ENCODE peak calls at places on chromosome X, in eight cellular contexts. One of them, this sample, is unnamed.

GRCh38 chrX:95290455-95290854 is 1394.2 kb upstream of the DIAPH2 start:
- DNase-seq in cardiac fibroblast: no peak
- DNase-seq in NCI-H1092 treated with DMSO at 0.1 percent for 48 hours: no peak
- DNase-seq in cardiac muscle cell: no peak
- DNase-seq in WTC11: no peak
- DNase-seq in stimulated activated naive CD8-positive, alpha-beta T cell treated with anti-CD3 and anti-CD28 coated beads, Interleukin-15, Interleukin-2, amounts not matched to agents 100 U/mL and 50 U/mL, for 24 hours: no peak
- DNase-seq in ovary: no peak
- DNase-seq in choroid plexus epithelial cell: no peak
- DNase-seq in this sample: no peak

GRCh38 chrX:130136497-130136896 is 26.2 kb upstream of the ELF4 start:
- DNase-seq in cardiac fibroblast: no peak
- DNase-seq in NCI-H1092 treated with DMSO at 0.1 percent for 48 hours: no peak
- DNase-seq in cardiac muscle cell: no peak
- DNase-seq in WTC11: no peak
- DNase-seq in stimulated activated naive CD8-positive, alpha-beta T cell treated with anti-CD3 and anti-CD28 coated beads, Interleukin-15, Interleukin-2, amounts not matched to agents 100 U/mL and 50 U/mL, for 24 hours: no peak
- DNase-seq in ovary: no peak
- DNase-seq in choroid plexus epithelial cell: no peak
- DNase-seq in this sample: no peak

GRCh38 chrX:47078129-47079043 is at the start of gene RGN:
- DNase-seq in cardiac fibroblast: no peak
- DNase-seq in NCI-H1092 treated with DMSO at 0.1 percent for 48 hours: no peak
- DNase-seq in cardiac muscle cell: no peak
- DNase-seq in WTC11: peak; percentile 33
- DNase-seq in stimulated activated naive CD8-positive, alpha-beta T cell treated with anti-CD3 and anti-CD28 coated beads, Interleukin-15, Interleukin-2, amounts not matched to agents 100 U/mL and 50 U/mL, for 24 hours: no peak
- DNase-seq in ovary: peak; percentile 43
- DNase-seq in choroid plexus epithelial cell: no peak
- DNase-seq in this sample: peak; percentile 3

GRCh38 chrX:716136-716535 is 85.5 kb downstream of the SHOX start:
- DNase-seq in cardiac fibroblast: no peak
- DNase-seq in NCI-H1092 treated with DMSO at 0.1 percent for 48 hours: no peak
- DNase-seq in cardiac muscle cell: no peak
- DNase-seq in WTC11: no peak
- DNase-seq in stimulated activated naive CD8-positive, alpha-beta T cell treated with anti-CD3 and anti-CD28 coated beads, Interleukin-15, Interleukin-2, amounts not matched to agents 100 U/mL and 50 U/mL, for 24 hours: no peak
- DNase-seq in ovary: no peak
- DNase-seq in choroid plexus epithelial cell: no peak
- DNase-seq in this sample: no peak

GRCh38 chrX:100673397-100673953 is 29.5 kb downstream of the SRPX2 start:
- DNase-seq in cardiac fibroblast: peak; percentile 89
- DNase-seq in NCI-H1092 treated with DMSO at 0.1 percent for 48 hours: no peak
- DNase-seq in cardiac muscle cell: peak; percentile 79
- DNase-seq in WTC11: no peak
- DNase-seq in stimulated activated naive CD8-positive, alpha-beta T cell treated with anti-CD3 and anti-CD28 coated beads, Interleukin-15, Interleukin-2, amounts not matched to agents 100 U/mL and 50 U/mL, for 24 hours: no peak
- DNase-seq in ovary: no peak
- DNase-seq in choroid plexus epithelial cell: peak; percentile 94
- DNase-seq in this sample: no peak

GRCh38 chrX:1657367-1658082 is 42.7 kb downstream of the ASMT start:
- DNase-seq in cardiac fibroblast: peak; percentile 50
- DNase-seq in NCI-H1092 treated with DMSO at 0.1 percent for 48 hours: peak; percentile 92
- DNase-seq in cardiac muscle cell: peak; percentile 31
- DNase-seq in WTC11: no peak
- DNase-seq in stimulated activated naive CD8-positive, alpha-beta T cell treated with anti-CD3 and anti-CD28 coated beads, Interleukin-15, Interleukin-2, amounts not matched to agents 100 U/mL and 50 U/mL, for 24 hours: peak; percentile 51
- DNase-seq in ovary: no peak
- DNase-seq in choroid plexus epithelial cell: peak; percentile 36
- DNase-seq in this sample: no peak

GRCh38 chrX:86047174-86047991 is at the start of gene CHM:
- DNase-seq in cardiac fibroblast: peak; percentile 88
- DNase-seq in NCI-H1092 treated with DMSO at 0.1 percent for 48 hours: no peak
- DNase-seq in cardiac muscle cell: peak; percentile 87
- DNase-seq in WTC11: peak; percentile 21
- DNase-seq in stimulated activated naive CD8-positive, alpha-beta T cell treated with anti-CD3 and anti-CD28 coated beads, Interleukin-15, Interleukin-2, amounts not matched to agents 100 U/mL and 50 U/mL, for 24 hours: peak; percentile 43
- DNase-seq in ovary: peak; percentile 52
- DNase-seq in choroid plexus epithelial cell: peak; percentile 89
- DNase-seq in this sample: peak; percentile 47

GRCh38 chrX:110082156-110082555 is 79.2 kb downstream of the TMEM164 start:
- DNase-seq in cardiac fibroblast: peak; percentile 94
- DNase-seq in NCI-H1092 treated with DMSO at 0.1 percent for 48 hours: peak; percentile 17
- DNase-seq in cardiac muscle cell: peak; percentile 94
- DNase-seq in WTC11: no peak
- DNase-seq in stimulated activated naive CD8-positive, alpha-beta T cell treated with anti-CD3 and anti-CD28 coated beads, Interleukin-15, Interleukin-2, amounts not matched to agents 100 U/mL and 50 U/mL, for 24 hours: no peak
- DNase-seq in ovary: no peak
- DNase-seq in choroid plexus epithelial cell: peak; percentile 91
- DNase-seq in this sample: no peak

GRCh38 chrX:57951666-57952319 is 41.5 kb upstream of the ZXDA start:
- DNase-seq in cardiac fibroblast: peak; percentile 0
- DNase-seq in NCI-H1092 treated with DMSO at 0.1 percent for 48 hours: no peak
- DNase-seq in cardiac muscle cell: no peak
- DNase-seq in WTC11: no peak
- DNase-seq in stimulated activated naive CD8-positive, alpha-beta T cell treated with anti-CD3 and anti-CD28 coated beads, Interleukin-15, Interleukin-2, amounts not matched to agents 100 U/mL and 50 U/mL, for 24 hours: no peak
- DNase-seq in ovary: peak; percentile 13
- DNase-seq in choroid plexus epithelial cell: no peak
- DNase-seq in this sample: no peak

GRCh38 chrX:71998836-71999509 is 88.3 kb downstream of the NHSL2 start:
- DNase-seq in cardiac fibroblast: peak; percentile 39
- DNase-seq in NCI-H1092 treated with DMSO at 0.1 percent for 48 hours: peak; percentile 34
- DNase-seq in cardiac muscle cell: peak; percentile 31
- DNase-seq in WTC11: no peak
- DNase-seq in stimulated activated naive CD8-positive, alpha-beta T cell treated with anti-CD3 and anti-CD28 coated beads, Interleukin-15, Interleukin-2, amounts not matched to agents 100 U/mL and 50 U/mL, for 24 hours: peak; percentile 28
- DNase-seq in ovary: peak; percentile 44
- DNase-seq in choroid plexus epithelial cell: no peak
- DNase-seq in this sample: peak; percentile 11

GRCh38 chrX:3142259-3143042 is 101.2 kb downstream of the ARSF start:
- DNase-seq in cardiac fibroblast: no peak
- DNase-seq in NCI-H1092 treated with DMSO at 0.1 percent for 48 hours: no peak
- DNase-seq in cardiac muscle cell: no peak
- DNase-seq in WTC11: no peak
- DNase-seq in stimulated activated naive CD8-positive, alpha-beta T cell treated with anti-CD3 and anti-CD28 coated beads, Interleukin-15, Interleukin-2, amounts not matched to agents 100 U/mL and 50 U/mL, for 24 hours: no peak
- DNase-seq in ovary: no peak
- DNase-seq in choroid plexus epithelial cell: no peak
- DNase-seq in this sample: no peak

GRCh38 chrX:55014897-55015299 is 14.7 kb downstream of the APEX2 start:
- DNase-seq in cardiac fibroblast: no peak
- DNase-seq in NCI-H1092 treated with DMSO at 0.1 percent for 48 hours: no peak
- DNase-seq in cardiac muscle cell: no peak
- DNase-seq in WTC11: no peak
- DNase-seq in stimulated activated naive CD8-positive, alpha-beta T cell treated with anti-CD3 and anti-CD28 coated beads, Interleukin-15, Interleukin-2, amounts not matched to agents 100 U/mL and 50 U/mL, for 24 hours: no peak
- DNase-seq in ovary: no peak
- DNase-seq in choroid plexus epithelial cell: no peak
- DNase-seq in this sample: no peak

GRCh38 chrX:51332188-51332942 is at the start of gene NUDT10:
- DNase-seq in cardiac fibroblast: no peak
- DNase-seq in NCI-H1092 treated with DMSO at 0.1 percent for 48 hours: peak; percentile 40
- DNase-seq in cardiac muscle cell: peak; percentile 69
- DNase-seq in WTC11: peak; percentile 84
- DNase-seq in stimulated activated naive CD8-positive, alpha-beta T cell treated with anti-CD3 and anti-CD28 coated beads, Interleukin-15, Interleukin-2, amounts not matched to agents 100 U/mL and 50 U/mL, for 24 hours: peak; percentile 58
- DNase-seq in ovary: peak; percentile 76
- DNase-seq in choroid plexus epithelial cell: peak; percentile 28
- DNase-seq in this sample: peak; percentile 65

GRCh38 chrX:85993539-85994197 is 53.7 kb downstream of the CHM start:
- DNase-seq in cardiac fibroblast: peak; percentile 29
- DNase-seq in NCI-H1092 treated with DMSO at 0.1 percent for 48 hours: no peak
- DNase-seq in cardiac muscle cell: peak; percentile 3
- DNase-seq in WTC11: no peak
- DNase-seq in stimulated activated naive CD8-positive, alpha-beta T cell treated with anti-CD3 and anti-CD28 coated beads, Interleukin-15, Interleukin-2, amounts not matched to agents 100 U/mL and 50 U/mL, for 24 hours: no peak
- DNase-seq in ovary: no peak
- DNase-seq in choroid plexus epithelial cell: peak; percentile 19
- DNase-seq in this sample: no peak

GRCh38 chrX:15948318-15948660 is 93.7 kb upstream of the AP1S2 start:
- DNase-seq in cardiac fibroblast: no peak
- DNase-seq in NCI-H1092 treated with DMSO at 0.1 percent for 48 hours: no peak
- DNase-seq in cardiac muscle cell: no peak
- DNase-seq in WTC11: no peak
- DNase-seq in stimulated activated naive CD8-positive, alpha-beta T cell treated with anti-CD3 and anti-CD28 coated beads, Interleukin-15, Interleukin-2, amounts not matched to agents 100 U/mL and 50 U/mL, for 24 hours: no peak
- DNase-seq in ovary: no peak
- DNase-seq in choroid plexus epithelial cell: no peak
- DNase-seq in this sample: no peak

GRCh38 chrX:45743081-45743533 is 542.4 kb upstream of the DIPK2B start:
- DNase-seq in cardiac fibroblast: peak; percentile 78
- DNase-seq in NCI-H1092 treated with DMSO at 0.1 percent for 48 hours: no peak
- DNase-seq in cardiac muscle cell: no peak
- DNase-seq in WTC11: peak; percentile 12
- DNase-seq in stimulated activated naive CD8-positive, alpha-beta T cell treated with anti-CD3 and anti-CD28 coated beads, Interleukin-15, Interleukin-2, amounts not matched to agents 100 U/mL and 50 U/mL, for 24 hours: no peak
- DNase-seq in ovary: no peak
- DNase-seq in choroid plexus epithelial cell: peak; percentile 53
- DNase-seq in this sample: no peak

GRCh38 chrX:121256653-121257052 is 209.2 kb downstream of the GLUD2 start:
- DNase-seq in cardiac fibroblast: peak; percentile 63
- DNase-seq in NCI-H1092 treated with DMSO at 0.1 percent for 48 hours: no peak
- DNase-seq in cardiac muscle cell: peak; percentile 42
- DNase-seq in WTC11: no peak
- DNase-seq in stimulated activated naive CD8-positive, alpha-beta T cell treated with anti-CD3 and anti-CD28 coated beads, Interleukin-15, Interleukin-2, amounts not matched to agents 100 U/mL and 50 U/mL, for 24 hours: no peak
- DNase-seq in ovary: no peak
- DNase-seq in choroid plexus epithelial cell: no peak
- DNase-seq in this sample: no peak

GRCh38 chrX:109487640-109488039 is 5.8 kb upstream of the GUCY2F start:
- DNase-seq in cardiac fibroblast: no peak
- DNase-seq in NCI-H1092 treated with DMSO at 0.1 percent for 48 hours: no peak
- DNase-seq in cardiac muscle cell: no peak
- DNase-seq in WTC11: no peak
- DNase-seq in stimulated activated naive CD8-positive, alpha-beta T cell treated with anti-CD3 and anti-CD28 coated beads, Interleukin-15, Interleukin-2, amounts not matched to agents 100 U/mL and 50 U/mL, for 24 hours: no peak
- DNase-seq in ovary: no peak
- DNase-seq in choroid plexus epithelial cell: no peak
- DNase-seq in this sample: no peak

GRCh38 chrX:48493890-48494364 is 14.9 kb upstream of the PORCN start:
- DNase-seq in cardiac fibroblast: peak; percentile 79
- DNase-seq in NCI-H1092 treated with DMSO at 0.1 percent for 48 hours: peak; percentile 35
- DNase-seq in cardiac muscle cell: peak; percentile 67
- DNase-seq in WTC11: peak; percentile 57
- DNase-seq in stimulated activated naive CD8-positive, alpha-beta T cell treated with anti-CD3 and anti-CD28 coated beads, Interleukin-15, Interleukin-2, amounts not matched to agents 100 U/mL and 50 U/mL, for 24 hours: peak; percentile 17
- DNase-seq in ovary: no peak
- DNase-seq in choroid plexus epithelial cell: peak; percentile 74
- DNase-seq in this sample: peak; percentile 47

This sample was measured in endothelial cell.